ENCODE peak calls at places on chromosomes 11 and 22, in five cellular contexts. One of them, this sample, is unnamed. For H3K9me3, the result is how much of the 10 kb centered on the place peaks cover.

GRCh38 chr11:82902086-82902485 is 550 bp downstream of the DDIAS start:
- DNase-seq in heart right ventricle: no peak
- DNase-seq in PC-3: no peak
- DNase-seq in hepatocyte: no peak
- DNase-seq in CD8-positive, alpha-beta T cell: no peak
- DNase-seq in this sample: no peak

GRCh38 chr11:93491941-93492340 is 51.2 kb downstream of the SMCO4 start:
- DNase-seq in heart right ventricle: no peak
- DNase-seq in PC-3: no peak
- DNase-seq in hepatocyte: no peak
- DNase-seq in CD8-positive, alpha-beta T cell: no peak
- DNase-seq in this sample: no peak

GRCh38 chr11:80473562-80473961 is 1032.7 kb upstream of the TENM4 start:
- DNase-seq in heart right ventricle: no peak
- DNase-seq in PC-3: no peak
- DNase-seq in hepatocyte: no peak
- DNase-seq in CD8-positive, alpha-beta T cell: no peak
- DNase-seq in this sample: no peak

GRCh38 chr11:133903056-133903455 is 53.7 kb downstream of the IGSF9B start:
- DNase-seq in heart right ventricle: no peak
- DNase-seq in PC-3: no peak
- DNase-seq in hepatocyte: no peak
- DNase-seq in CD8-positive, alpha-beta T cell: no peak
- DNase-seq in this sample: no peak

GRCh38 chr11:9095421-9095820 is 4.0 kb upstream of the SCUBE2 start:
- DNase-seq in heart right ventricle: no peak
- DNase-seq in PC-3: no peak
- DNase-seq in hepatocyte: no peak
- DNase-seq in CD8-positive, alpha-beta T cell: no peak
- DNase-seq in this sample: no peak

GRCh38 chr11:61888043-61888442 is 3.3 kb downstream of the FADS3 start:
- DNase-seq in heart right ventricle: peak
- DNase-seq in PC-3: peak
- DNase-seq in hepatocyte: no peak
- DNase-seq in CD8-positive, alpha-beta T cell: no peak
- DNase-seq in this sample: peak

GRCh38 chr11:94731921-94732601 is 36.1 kb upstream of the AMOTL1 start:
- DNase-seq in heart right ventricle: no peak
- DNase-seq in PC-3: peak
- DNase-seq in hepatocyte: no peak
- DNase-seq in CD8-positive, alpha-beta T cell: no peak
- DNase-seq in this sample: no peak

GRCh38 chr11:114262681-114263509 is 33.3 kb upstream of the NNMT start:
- DNase-seq in heart right ventricle: no peak
- DNase-seq in PC-3: peak
- DNase-seq in hepatocyte: peak
- DNase-seq in CD8-positive, alpha-beta T cell: peak
- DNase-seq in this sample: peak

GRCh38 chr11:27904358-27905055 is 203.4 kb downstream of the KIF18A start:
- DNase-seq in heart right ventricle: no peak
- DNase-seq in PC-3: peak
- DNase-seq in hepatocyte: no peak
- DNase-seq in CD8-positive, alpha-beta T cell: no peak
- DNase-seq in this sample: no peak

GRCh38 chr11:17197431-17197898 is 10.3 kb downstream of the PIK3C2A start:
- DNase-seq in heart right ventricle: no peak
- DNase-seq in PC-3: peak
- DNase-seq in hepatocyte: peak
- DNase-seq in CD8-positive, alpha-beta T cell: no peak
- DNase-seq in this sample: no peak

GRCh38 chr11:128585498-128586238 is 1.7 kb downstream of the ETS1 start:
- DNase-seq in heart right ventricle: no peak
- DNase-seq in PC-3: no peak
- DNase-seq in hepatocyte: no peak
- DNase-seq in CD8-positive, alpha-beta T cell: no peak
- DNase-seq in this sample: no peak

GRCh38 chr11:131944709-131945108 is 574.3 kb downstream of the NTM start:
- DNase-seq in heart right ventricle: no peak
- DNase-seq in PC-3: no peak
- DNase-seq in hepatocyte: no peak
- DNase-seq in CD8-positive, alpha-beta T cell: no peak
- DNase-seq in this sample: no peak

GRCh38 chr11:36257351-36257750 is 31.9 kb downstream of the COMMD9 start:
- DNase-seq in heart right ventricle: no peak
- DNase-seq in PC-3: no peak
- DNase-seq in hepatocyte: no peak
- DNase-seq in CD8-positive, alpha-beta T cell: no peak
- DNase-seq in this sample: no peak

GRCh38 chr11:72223615-72224586 is 666 bp upstream of the INPPL1 start:
- DNase-seq in heart right ventricle: peak
- DNase-seq in PC-3: peak
- DNase-seq in hepatocyte: peak
- DNase-seq in CD8-positive, alpha-beta T cell: peak
- DNase-seq in this sample: peak

GRCh38 chr22:42432020-42432596 is at the start of gene NFAM1:
- DNase-seq in heart right ventricle: peak
- DNase-seq in PC-3: no peak
- DNase-seq in hepatocyte: no peak
- DNase-seq in CD8-positive, alpha-beta T cell: no peak
- DNase-seq in this sample: no peak

GRCh38 chr11:35158371-35159081 is 19.6 kb downstream of the CD44 start:
- DNase-seq in heart right ventricle: no peak
- DNase-seq in PC-3: no peak
- DNase-seq in hepatocyte: peak
- DNase-seq in CD8-positive, alpha-beta T cell: no peak
- DNase-seq in this sample: peak

GRCh38 chr22:27212617-27213177 is 555.3 kb downstream of the MIAT start:
- DNase-seq in heart right ventricle: peak
- DNase-seq in PC-3: no peak
- DNase-seq in hepatocyte: peak
- DNase-seq in CD8-positive, alpha-beta T cell: no peak
- DNase-seq in this sample: peak

GRCh38 chr11:39806652-39807051 is 1652.8 kb downstream of the LRRC4C start:
- DNase-seq in heart right ventricle: no peak
- DNase-seq in PC-3: no peak
- DNase-seq in hepatocyte: no peak
- DNase-seq in CD8-positive, alpha-beta T cell: no peak
- DNase-seq in this sample: no peak

GRCh38 chr11:124415356-124415923 is 9.2 kb downstream of the OR8B4 start:
- DNase-seq in heart right ventricle: no peak
- DNase-seq in PC-3: peak
- DNase-seq in hepatocyte: peak
- DNase-seq in CD8-positive, alpha-beta T cell: no peak
- DNase-seq in this sample: no peak

GRCh38 chr11:10450451-10451398 is 4.3 kb upstream of the AMPD3 start:
- DNase-seq in heart right ventricle: no peak
- DNase-seq in PC-3: peak
- DNase-seq in hepatocyte: peak
- DNase-seq in CD8-positive, alpha-beta T cell: peak
- DNase-seq in this sample: peak

GRCh38 chr22:27603823-27604190 is 197.7 kb downstream of the MN1 start:
- DNase-seq in heart right ventricle: no peak
- DNase-seq in PC-3: no peak
- DNase-seq in hepatocyte: no peak
- DNase-seq in CD8-positive, alpha-beta T cell: no peak
- DNase-seq in this sample: no peak

GRCh38 chr22:28582806-28583205 is 96.8 kb downstream of the TTC28 start:
- DNase-seq in heart right ventricle: no peak
- DNase-seq in PC-3: peak
- DNase-seq in hepatocyte: no peak
- DNase-seq in CD8-positive, alpha-beta T cell: no peak
- DNase-seq in this sample: no peak

GRCh38 chr11:134144744-134145143 is 75.9 kb downstream of the JAM3 start:
- DNase-seq in heart right ventricle: no peak
- DNase-seq in PC-3: no peak
- DNase-seq in hepatocyte: no peak
- DNase-seq in CD8-positive, alpha-beta T cell: no peak
- DNase-seq in this sample: no peak

GRCh38 chr11:29937526-29937925 is 79.3 kb downstream of the KCNA4 start:
- DNase-seq in heart right ventricle: no peak
- DNase-seq in PC-3: no peak
- DNase-seq in hepatocyte: no peak
- DNase-seq in CD8-positive, alpha-beta T cell: no peak
- DNase-seq in this sample: no peak

GRCh38 chr11:110032957-110033570 is 60.1 kb upstream of the ZC3H12C start:
- DNase-seq in heart right ventricle: no peak
- DNase-seq in PC-3: peak
- DNase-seq in hepatocyte: no peak
- DNase-seq in CD8-positive, alpha-beta T cell: no peak
- DNase-seq in this sample: no peak

GRCh38 chr11:125933030-125933813 is 12.6 kb upstream of the VSIG10L2 start:
- DNase-seq in heart right ventricle: no peak
- DNase-seq in PC-3: no peak
- DNase-seq in hepatocyte: no peak
- DNase-seq in CD8-positive, alpha-beta T cell: no peak
- DNase-seq in this sample: no peak

GRCh38 chr11:18065572-18065971 is 19.5 kb upstream of the TPH1 start:
- DNase-seq in heart right ventricle: no peak
- DNase-seq in PC-3: no peak
- DNase-seq in hepatocyte: no peak
- DNase-seq in CD8-positive, alpha-beta T cell: no peak
- DNase-seq in this sample: no peak

GRCh38 chr11:77449784-77450183 is 24.1 kb downstream of the PAK1 start:
- DNase-seq in heart right ventricle: no peak
- DNase-seq in PC-3: no peak
- DNase-seq in hepatocyte: no peak
- DNase-seq in CD8-positive, alpha-beta T cell: no peak
- DNase-seq in this sample: no peak

DNA sequence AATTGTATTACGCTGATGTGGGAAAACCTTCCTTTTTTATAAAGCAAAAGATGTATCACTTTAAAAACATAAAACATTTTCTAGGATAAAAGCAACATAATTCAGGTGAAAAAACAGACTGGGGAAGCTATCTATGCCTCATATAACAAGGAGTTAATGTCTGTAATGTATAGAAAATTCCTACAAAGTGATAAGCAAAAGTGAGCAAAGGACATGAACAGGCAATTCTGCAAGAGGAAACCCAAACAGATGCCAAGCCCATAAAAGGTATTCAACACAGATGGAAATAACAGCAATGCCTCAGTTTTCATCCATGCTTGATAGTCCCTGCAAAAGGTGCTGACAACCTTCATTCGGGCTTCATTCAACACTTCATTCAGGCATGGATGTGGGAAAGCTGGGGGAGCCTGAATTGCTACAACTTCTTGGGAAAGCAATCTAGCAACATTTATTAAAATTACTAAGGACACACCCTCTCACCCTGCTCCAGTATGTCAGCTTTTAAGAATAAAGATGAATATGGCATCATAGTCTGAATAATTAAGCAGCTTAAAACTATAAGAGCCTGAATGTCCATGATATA is 39.3 kb downstream of the KCNQ1OT1 start:
- DNase-seq in heart right ventricle: no peak
- DNase-seq in PC-3: no peak
- DNase-seq in hepatocyte: no peak
- DNase-seq in CD8-positive, alpha-beta T cell: no peak
- DNase-seq in this sample: no peak
- H3K9me3 ChIP-seq in heart right ventricle: under half
- H3K9me3 ChIP-seq in PC-3: under half
- H3K9me3 ChIP-seq in hepatocyte: under half
- H3K9me3 ChIP-seq in CD8-positive, alpha-beta T cell: under half
- H3K9me3 ChIP-seq in this sample: under half

GRCh38 chr22:37930270-37930951 is 23.0 kb downstream of the C22orf23 start:
- DNase-seq in heart right ventricle: no peak
- DNase-seq in PC-3: peak
- DNase-seq in hepatocyte: no peak
- DNase-seq in CD8-positive, alpha-beta T cell: no peak
- DNase-seq in this sample: peak
- H3K4me3 ChIP-seq in heart right ventricle: no peak
- H3K4me3 ChIP-seq in PC-3: no peak
- H3K4me3 ChIP-seq in hepatocyte: no peak
- H3K4me3 ChIP-seq in CD8-positive, alpha-beta T cell: no peak
- H3K4me3 ChIP-seq in this sample: no peak

DNA sequence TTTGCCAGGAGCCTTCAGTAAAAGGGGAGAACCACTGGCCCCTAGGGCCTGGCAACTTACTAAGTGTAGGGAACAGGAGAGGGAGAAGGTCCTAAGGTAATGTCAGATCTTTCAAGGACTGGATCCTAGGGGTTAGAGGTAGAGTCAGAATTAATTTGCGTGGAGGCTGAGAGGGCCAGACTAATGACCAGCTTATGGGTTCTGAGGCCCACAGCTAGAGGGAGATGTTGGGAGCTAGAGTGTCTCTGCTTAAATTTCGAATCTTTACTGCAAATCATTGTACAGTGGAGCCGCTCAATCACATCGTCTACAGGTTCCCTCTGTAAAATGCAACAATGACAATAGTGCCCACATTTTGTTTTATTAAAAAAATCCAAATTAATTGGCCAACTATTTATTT is 31.4 kb downstream of the CLMP start:
- DNase-seq in heart right ventricle: no peak
- DNase-seq in PC-3: no peak
- DNase-seq in hepatocyte: no peak
- DNase-seq in CD8-positive, alpha-beta T cell: no peak
- DNase-seq in this sample: no peak
- H3K27ac ChIP-seq in heart right ventricle: no peak
- H3K27ac ChIP-seq in PC-3: no peak
- H3K27ac ChIP-seq in hepatocyte: no peak
- H3K27ac ChIP-seq in CD8-positive, alpha-beta T cell: no peak
- H3K27ac ChIP-seq in this sample: no peak

GRCh38 chr22:19472233-19472632 is 6.8 kb downstream of the UFD1 start:
- DNase-seq in heart right ventricle: no peak
- DNase-seq in PC-3: no peak
- DNase-seq in hepatocyte: no peak
- DNase-seq in CD8-positive, alpha-beta T cell: no peak
- DNase-seq in this sample: no peak
- H3K9me3 ChIP-seq in heart right ventricle: under half
- H3K9me3 ChIP-seq in PC-3: under half
- H3K9me3 ChIP-seq in hepatocyte: under half
- H3K9me3 ChIP-seq in CD8-positive, alpha-beta T cell: under half
- H3K9me3 ChIP-seq in this sample: under half

GRCh38 chr11:22928207-22928917 is 68.1 kb upstream of the CCDC179 start:
- DNase-seq in heart right ventricle: no peak
- DNase-seq in PC-3: no peak
- DNase-seq in hepatocyte: no peak
- DNase-seq in CD8-positive, alpha-beta T cell: no peak
- DNase-seq in this sample: no peak
- H3K4me3 ChIP-seq in heart right ventricle: no peak
- H3K4me3 ChIP-seq in PC-3: no peak
- H3K4me3 ChIP-seq in hepatocyte: no peak
- H3K4me3 ChIP-seq in CD8-positive, alpha-beta T cell: no peak
- H3K4me3 ChIP-seq in this sample: no peak

This sample was measured in testis.